ENCODE peak calls at places on chromosomes 12 and 14, in four cellular contexts. G is right cardiac atrium, Q is SJSA1, O is HCT116. V is an unnamed sample. For H3K4me1, the result is how much of the 10 kb centered on the place peaks cover.

GRCh38 chr12:49198431-49199155 is 9.7 kb upstream of the TUBA1A start:
- DNase-seq in Q (peak), O (no peak), G (peak), V (no peak)

GRCh38 chr12:51900323-51900889 is 6.9 kb upstream of the ACVRL1 start:
- DNase-seq in Q (no peak), O (no peak), G (no peak), V (no peak)

GRCh38 chr12:68468036-68468435 is 135.9 kb upstream of the MDM1 start:
- DNase-seq in Q (no peak), G (no peak), O (no peak), V (no peak)

GRCh38 chr14:98886982-98887381 is 385.0 kb downstream of the BCL11B start:
- DNase-seq in Q (no peak), O (no peak), G (no peak), V (no peak)

GRCh38 chr12:45730842-45731336 is 1.4 kb downstream of the ARID2 start:
- DNase-seq in Q (no peak), O (no peak), G (no peak), V (no peak)

GRCh38 chr12:116919247-116919671 is 8.5 kb downstream of the FBXW8 start:
- DNase-seq in G (no peak), Q (no peak), O (no peak), V (no peak)

GRCh38 chr12:120453060-120453761 is 7.0 kb downstream of the GATC start:
- DNase-seq in O (no peak), Q (no peak), G (no peak), V (no peak)

GRCh38 chr14:94355191-94355794 is 32.2 kb upstream of the SERPINA6 start:
- DNase-seq in G (peak), O (no peak), Q (no peak), V (no peak)

GRCh38 chr12:99049774-99050173 is 404.7 kb downstream of the APAF1 start:
- DNase-seq in Q (no peak), O (no peak), G (no peak), V (no peak)

GRCh38 chr12:112005419-112006395 is 7.3 kb downstream of the TMEM116 start:
- DNase-seq in G (no peak), O (peak), Q (no peak), V (no peak)

GRCh38 chr12:124713041-124713435 is 145.6 kb upstream of the NCOR2 start:
- DNase-seq in G (peak), Q (peak), O (no peak), V (no peak)

GRCh38 chr12:91274886-91275285 is 92.3 kb upstream of the DCN start:
- DNase-seq in O (no peak), Q (peak), G (no peak), V (no peak)

GRCh38 chr14:99189201-99189801 is 82.7 kb downstream of the BCL11B start:
- DNase-seq in Q (no peak), O (no peak), G (no peak), V (peak)

GRCh38 chr12:68565391-68565903 is 45.3 kb upstream of the RAP1B start:
- DNase-seq in O (no peak), Q (peak), G (no peak), V (no peak)

GRCh38 chr14:103503296-103503695 is 19.3 kb downstream of the CKB start:
- DNase-seq in O (no peak), Q (no peak), G (no peak), V (no peak)

GRCh38 chr14:41749425-41749824 is 142.7 kb downstream of the LRFN5 start:
- DNase-seq in G (no peak), Q (peak), O (no peak), V (no peak)

GRCh38 chr14:74946659-74947281 is 8.6 kb downstream of the PGF start:
- DNase-seq in O (no peak), Q (no peak), G (no peak), V (no peak)

GRCh38 chr12:79409562-79409961 is 281.2 kb downstream of the PAWR start:
- DNase-seq in O (no peak), Q (peak), G (no peak), V (no peak)

GRCh38 chr14:22010532-22011242 is 337.1 kb upstream of the OR4E1 start:
- DNase-seq in Q (no peak), O (no peak), G (no peak), V (no peak)

GRCh38 chr14:77041837-77042557 is 13.5 kb upstream of the IRF2BPL start:
- DNase-seq in Q (peak), O (no peak), G (peak), V (no peak)

DNA sequence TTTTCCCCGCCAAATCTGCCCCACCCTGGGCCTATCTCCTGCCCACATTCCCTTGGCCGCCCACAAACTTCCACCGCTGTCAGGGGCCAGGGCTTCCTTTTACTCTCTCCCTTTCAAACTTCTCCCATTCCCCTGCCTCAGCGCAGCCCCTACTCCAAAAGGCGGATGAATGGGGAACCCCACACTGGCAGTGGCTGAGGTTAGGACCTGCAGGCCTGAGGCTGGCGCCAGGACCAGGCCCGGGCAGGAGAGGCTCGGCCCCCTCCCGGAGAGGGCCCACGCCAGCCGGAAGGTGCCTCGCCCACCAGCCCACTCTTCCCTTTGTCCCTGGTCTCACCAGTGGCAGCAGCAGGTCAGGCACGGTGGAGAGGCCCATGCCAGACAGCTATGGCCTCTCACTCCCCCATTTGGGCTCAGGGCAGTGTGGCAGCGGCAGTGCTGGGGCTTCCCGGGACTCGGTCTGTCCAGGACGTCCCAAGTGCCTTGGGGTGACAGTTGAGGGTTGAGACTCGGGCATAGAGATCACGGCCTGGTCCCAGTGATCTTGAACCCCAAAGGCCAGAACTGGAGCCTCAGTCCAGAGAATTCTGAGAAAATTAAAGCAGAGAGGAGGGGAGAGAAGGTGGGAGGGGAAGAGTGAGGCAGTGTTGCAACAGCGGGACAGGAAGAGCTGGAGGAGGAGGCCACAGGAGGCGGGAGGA is at the start of gene TNFRSF1A:
- DNase-seq in O (no peak), Q (peak), G (peak), V (no peak)
- H3K4me1 ChIP-seq in O (half or more), Q (half or more), G (under half), V (half or more)

GRCh38 chr12:92469837-92470236 is 233.0 kb upstream of the PLEKHG7 start:
- DNase-seq in Q (no peak), G (peak), O (no peak), V (no peak)

GRCh38 chr12:92468358-92469020 is 234.3 kb upstream of the PLEKHG7 start:
- DNase-seq in O (no peak), G (no peak), Q (no peak), V (no peak)

GRCh38 chr12:92466391-92467305 is 236.1 kb upstream of the PLEKHG7 start:
- DNase-seq in O (no peak), G (no peak), Q (peak), V (no peak)

GRCh38 chr12:92465786-92466185 is 237.0 kb upstream of the PLEKHG7 start:
- DNase-seq in G (no peak), Q (no peak), O (no peak), V (no peak)

GRCh38 chr12:92467886-92468285 is 234.9 kb upstream of the PLEKHG7 start:
- DNase-seq in G (no peak), O (no peak), Q (no peak), V (no peak)
- H3K4me1 ChIP-seq in G (under half), O (under half), Q (under half), V (under half)

GRCh38 chr12:110105961-110106540 is 18.1 kb upstream of the IFT81 start:
- DNase-seq in Q (no peak), G (no peak), O (no peak), V (no peak)
- H3K4me1 ChIP-seq in Q (under half), G (under half), O (under half), V (under half)

GRCh38 chr12:40103043-40103442 is 2.8 kb downstream of the SLC2A13 start:
- DNase-seq in O (no peak), G (no peak), Q (no peak), V (no peak)
- H3K4me1 ChIP-seq in O (under half), G (under half), Q (under half), V (under half)

DNA sequence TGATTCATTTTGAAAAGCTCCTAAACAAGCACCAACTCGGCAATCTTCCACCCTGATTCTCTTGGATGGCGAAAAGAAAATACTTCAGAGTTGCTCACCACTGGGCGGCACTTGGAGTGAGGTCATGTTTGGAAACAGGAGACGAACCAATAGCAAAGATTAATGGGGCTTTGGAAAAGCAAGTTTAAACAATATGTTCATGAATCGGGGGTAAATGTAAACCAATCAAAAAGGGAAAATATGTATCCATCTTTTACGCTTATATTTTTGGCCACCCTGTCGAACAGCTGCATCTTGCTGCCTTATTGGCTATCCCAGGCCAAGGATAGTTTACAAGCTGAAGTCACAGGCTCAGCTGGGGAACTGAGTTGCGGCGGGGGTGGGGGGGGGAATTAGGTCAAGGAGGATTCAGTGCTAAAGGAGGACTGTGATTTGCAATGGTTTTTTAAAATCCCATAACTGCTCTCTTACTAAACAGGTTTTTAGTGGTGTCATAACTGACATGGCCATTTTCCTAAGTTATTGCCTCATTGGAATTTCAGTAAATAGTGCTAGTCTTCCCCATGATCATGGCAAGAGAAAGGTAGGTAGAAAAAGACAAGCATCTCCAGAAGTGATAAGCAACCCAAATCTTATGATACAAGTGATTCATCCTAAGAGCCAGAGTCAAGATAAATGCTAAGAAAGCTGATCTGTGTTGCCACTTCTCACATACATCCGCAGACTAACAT is 210.6 kb downstream of the PHLDA1 start:
- DNase-seq in Q (no peak), G (peak), O (no peak), V (no peak)
- H3K4me1 ChIP-seq in Q (under half), G (under half), O (half or more), V (under half)

GRCh38 chr14:55332654-55333570 is 61.7 kb downstream of the FBXO34 start:
- DNase-seq in O (no peak), Q (peak), G (no peak), V (no peak)

GRCh38 chr14:55333785-55334485 is 62.7 kb downstream of the FBXO34 start:
- DNase-seq in G (no peak), Q (peak), O (no peak), V (no peak)

GRCh38 chr14:55336691-55337090 is 65.5 kb downstream of the FBXO34 start:
- DNase-seq in G (no peak), O (no peak), Q (no peak), V (no peak)

GRCh38 chr14:55339770-55340169 is 68.5 kb downstream of the FBXO34 start:
- DNase-seq in Q (no peak), O (no peak), G (no peak), V (no peak)

DNA sequence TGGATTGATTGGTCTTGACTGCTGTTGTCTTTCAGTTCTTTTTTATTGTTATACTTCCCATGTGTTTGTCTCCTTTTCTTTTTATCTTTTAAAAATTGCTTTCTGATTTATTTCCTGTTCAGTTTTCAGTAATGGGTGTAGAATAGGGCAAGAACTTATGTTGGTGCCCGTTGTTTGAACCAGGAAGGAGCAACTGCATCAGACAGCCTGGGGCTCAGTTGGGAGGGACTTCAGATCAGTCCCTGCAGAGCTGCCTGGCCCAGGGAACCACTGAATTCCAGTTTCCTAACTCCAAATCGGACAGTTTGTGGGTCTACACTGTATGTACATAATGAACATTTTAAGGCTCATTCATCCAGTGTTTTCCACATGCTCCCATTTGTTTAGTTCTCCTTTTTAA is 64.9 kb downstream of the FBXO34 start:
- DNase-seq in Q (no peak), G (no peak), O (no peak), V (no peak)
- H3K4me1 ChIP-seq in Q (under half), G (under half), O (under half), V (half or more)